ENCODE peak calls at places on chromosome 1, in ten cellular contexts. U is prostate gland, M is H54, H is GM12891, C is stomach, P is ovary, I is adrenal gland, E is A549, R is heart left ventricle, Z is endothelial cell of umbilical vein. Q is an unnamed sample.

GRCh38 chr1:24929876-24930702 is at the start of gene RUNX3:
- DNase-seq in E (peak), R (peak), M (no peak), C (peak), Z (no peak), U (peak), I (peak), P (no peak), H (peak), Q (peak)

GRCh38 chr1:100053727-100054126 is 79.0 kb downstream of the SASS6 start:
- DNase-seq in E (no peak), C (no peak), I (no peak), U (no peak), R (no peak), Z (no peak), P (no peak), H (no peak), M (no peak), Q (no peak)

GRCh38 chr1:42680921-42681683 is 1.1 kb upstream of the YBX1 start:
- DNase-seq in E (no peak), M (no peak), H (peak), C (no peak), Z (peak), R (no peak), I (peak), U (no peak), P (no peak), Q (peak)

GRCh38 chr1:230043102-230043501 is 23.9 kb upstream of the GALNT2 start:
- DNase-seq in U (no peak), H (no peak), M (no peak), C (no peak), I (no peak), E (no peak), Z (no peak), R (no peak), P (no peak), Q (no peak)

GRCh38 chr1:220378571-220379302 is 106.5 kb upstream of the RAB3GAP2 start:
- DNase-seq in C (no peak), Z (no peak), U (no peak), E (no peak), M (no peak), I (no peak), R (no peak), H (no peak), P (no peak), Q (no peak)

GRCh38 chr1:85888961-85889360 is 180.7 kb upstream of the ZNHIT6 start:
- DNase-seq in E (no peak), Z (no peak), H (no peak), M (no peak), C (no peak), I (no peak), U (no peak), R (no peak), P (no peak), Q (no peak)

GRCh38 chr1:186617860-186618780 is 62.1 kb downstream of the PTGS2 start:
- DNase-seq in U (no peak), P (no peak), Z (no peak), C (peak), I (peak), R (peak), M (peak), H (peak), E (peak), Q (peak)

GRCh38 chr1:8214501-8215173 is 103.3 kb upstream of the SLC45A1 start:
- DNase-seq in R (no peak), P (no peak), I (no peak), U (no peak), E (no peak), H (no peak), C (no peak), M (no peak), Z (no peak), Q (no peak)

GRCh38 chr1:178724386-178724733 is 684 bp upstream of the RALGPS2 start:
- DNase-seq in Z (peak), E (no peak), H (no peak), R (no peak), M (no peak), P (no peak), U (no peak), I (no peak), C (no peak), Q (peak)

GRCh38 chr1:68322837-68323687 is 90.7 kb upstream of the WLS start:
- DNase-seq in U (no peak), R (no peak), Z (no peak), I (peak), C (no peak), E (no peak), P (peak), M (peak), H (no peak), Q (no peak)

GRCh38 chr1:94644371-94644770 is 102.8 kb upstream of the F3 start:
- DNase-seq in P (no peak), U (no peak), M (no peak), C (no peak), R (no peak), H (no peak), Z (no peak), I (no peak), E (no peak), Q (no peak)
- TF ChIP-seq POLR2A in P (no peak), U (no peak), M (no peak), C (no peak), R (no peak), H (no peak), Z (no peak), I (no peak), E (no peak), Q (no peak)

GRCh38 chr1:9539165-9539828 is at the start of gene SLC25A33:
- DNase-seq in H (peak), E (peak), M (peak), C (peak), P (peak), I (peak), R (peak), Z (peak), U (peak), Q (peak)
- TF ChIP-seq POLR2A in H (peak), E (peak), M (peak), C (no peak), P (peak), I (peak), R (peak), Z (peak), U (peak), Q (peak)

DNA sequence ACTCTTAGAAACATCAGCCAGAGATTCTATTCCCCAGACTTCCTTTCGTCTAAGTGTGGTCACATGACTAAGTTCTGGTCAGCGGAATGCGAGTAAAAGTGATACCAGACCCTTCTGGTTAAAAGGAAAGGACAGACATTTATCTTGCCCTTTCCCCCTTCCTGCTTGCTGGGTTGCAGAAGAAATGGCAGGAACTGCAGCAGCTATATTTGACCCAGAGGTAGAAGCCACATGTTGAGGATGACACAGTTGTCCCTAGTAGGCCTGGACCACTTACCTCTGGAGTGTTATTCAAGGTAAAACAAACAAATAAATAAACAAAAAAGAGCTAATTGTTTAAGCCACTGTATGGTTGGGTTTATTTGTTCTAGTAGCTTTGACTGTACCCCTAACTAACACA is 73.3 kb downstream of the TAS1R2 start:
- DNase-seq in U (no peak), R (no peak), C (no peak), M (no peak), E (no peak), H (no peak), P (no peak), I (no peak), Z (no peak), Q (no peak)
- TF ChIP-seq POLR2A in U (no peak), R (no peak), C (no peak), M (no peak), E (no peak), H (no peak), P (no peak), I (no peak), Z (no peak), Q (no peak)

GRCh38 chr1:236524892-236525179 is 1.1 kb downstream of the LGALS8 start:
- DNase-seq in R (no peak), C (no peak), E (no peak), U (no peak), P (no peak), M (no peak), H (no peak), Z (no peak), I (no peak), Q (no peak)

GRCh38 chr1:236523704-236524141 is at the start of gene LGALS8:
- DNase-seq in M (peak), C (peak), I (peak), P (peak), R (peak), U (peak), E (peak), H (peak), Z (peak), Q (peak)

GRCh38 chr1:236522937-236523703 is 662 bp upstream of the LGALS8 start:
- DNase-seq in H (no peak), C (peak), E (peak), U (peak), R (peak), P (peak), M (no peak), I (no peak), Z (peak), Q (no peak)

GRCh38 chr1:236526079-236526478 is 2.3 kb downstream of the LGALS8 start:
- DNase-seq in Z (no peak), U (no peak), M (no peak), H (no peak), C (no peak), R (no peak), I (no peak), P (no peak), E (no peak), Q (no peak)

DNA sequence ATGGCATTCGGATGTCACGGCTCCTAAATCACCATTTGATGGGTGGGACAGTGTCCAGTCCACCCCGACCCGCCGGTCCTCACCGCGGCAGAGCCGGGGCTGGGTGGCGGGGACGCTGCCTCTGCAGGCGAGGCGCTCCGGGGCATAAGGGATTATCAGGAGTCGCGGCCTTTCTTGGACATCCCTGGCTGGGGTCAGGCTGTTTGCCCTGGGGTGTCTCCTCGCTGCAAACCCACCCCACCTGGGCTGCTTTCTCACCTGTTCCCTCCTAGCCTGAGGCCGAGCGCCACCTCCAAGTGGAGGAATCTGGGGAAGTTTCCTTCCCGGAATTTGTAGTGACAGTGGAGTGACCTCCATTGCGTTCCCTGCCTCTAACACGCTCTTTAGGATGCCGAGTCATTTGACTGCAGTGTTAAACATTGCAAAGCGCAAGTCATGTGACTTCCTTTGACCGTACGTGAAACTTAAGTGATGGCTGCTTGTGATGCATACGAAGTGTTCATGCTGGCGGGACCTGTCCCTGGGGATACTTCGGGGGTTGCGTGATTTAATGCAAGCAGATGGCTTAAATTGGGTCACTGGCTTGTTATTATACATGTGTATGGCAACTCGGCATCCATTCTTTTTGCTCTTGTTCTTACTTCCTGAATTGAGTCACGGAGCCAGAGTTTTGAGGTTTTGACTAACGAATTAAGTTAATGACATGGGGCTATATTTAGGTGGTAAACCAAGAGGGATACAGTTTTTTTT is 535 bp downstream of the LGALS8 start:
- DNase-seq in R (peak), I (peak), E (peak), U (peak), P (no peak), C (peak), H (peak), Z (peak), M (peak), Q (peak)
- TF ChIP-seq POLR2A in R (no peak), I (no peak), E (no peak), U (peak), P (no peak), C (no peak), H (peak), Z (peak), M (peak), Q (no peak)

GRCh38 chr1:147245586-147246021 is 3.1 kb downstream of the CHD1L start:
- DNase-seq in C (no peak), H (no peak), I (no peak), E (no peak), Z (no peak), M (no peak), U (no peak), R (no peak), P (no peak), Q (peak)

GRCh38 chr1:147241955-147242448 is 482 bp upstream of the CHD1L start:
- DNase-seq in I (no peak), C (no peak), R (no peak), Z (no peak), M (no peak), P (no peak), U (no peak), H (no peak), E (no peak), Q (no peak)

GRCh38 chr1:147243228-147243685 is 773 bp downstream of the CHD1L start:
- DNase-seq in E (no peak), H (no peak), I (peak), Z (peak), R (peak), P (no peak), C (no peak), U (no peak), M (no peak), Q (peak)

GRCh38 chr1:147245129-147245528 is 2.6 kb downstream of the CHD1L start:
- DNase-seq in E (no peak), M (no peak), C (no peak), U (no peak), P (no peak), Z (no peak), R (no peak), H (no peak), I (no peak), Q (peak)

DNA sequence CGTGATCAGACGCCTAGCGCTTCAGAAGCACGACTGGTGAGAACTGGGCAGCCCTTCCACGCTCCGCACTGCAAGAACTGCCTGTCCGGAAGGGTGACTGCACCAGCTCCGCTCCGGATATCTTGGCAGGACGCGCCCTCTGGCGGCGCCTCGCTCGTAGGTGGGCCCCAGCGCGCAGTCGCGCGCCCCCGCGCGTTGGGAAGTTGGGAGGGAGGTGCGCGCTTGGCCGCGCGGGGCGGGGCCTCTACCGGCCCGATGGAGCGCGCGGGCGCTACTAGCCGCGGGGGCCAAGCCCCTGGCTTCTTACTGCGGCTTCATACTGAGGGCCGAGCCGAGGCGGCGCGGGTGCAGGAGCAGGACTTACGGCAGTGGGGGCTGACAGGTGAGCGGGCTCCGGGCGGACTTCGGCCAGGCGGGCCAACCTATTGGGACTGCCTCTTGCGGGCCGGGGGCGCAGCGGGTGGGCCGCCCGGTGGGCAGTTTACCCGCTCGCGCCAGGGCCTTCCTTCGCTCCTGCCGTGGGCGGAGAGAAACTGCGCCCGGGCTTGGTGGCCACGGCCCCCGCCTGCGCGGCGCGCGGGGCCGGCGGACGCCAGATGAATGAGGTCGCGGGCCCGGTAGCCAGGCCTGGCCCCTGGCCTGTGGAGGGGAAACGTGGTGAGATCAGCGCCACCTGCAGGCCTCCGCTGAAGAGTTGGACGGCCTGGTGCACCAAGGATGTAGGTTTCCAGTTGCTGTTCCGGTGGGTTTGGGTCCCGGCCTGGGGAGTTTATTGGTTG is at the start of gene CHD1L:
- DNase-seq in H (peak), U (peak), P (peak), C (peak), M (peak), I (peak), Z (peak), E (peak), R (peak), Q (peak)
- TF ChIP-seq POLR2A in H (peak), U (peak), P (peak), C (no peak), M (peak), I (no peak), Z (peak), E (peak), R (peak), Q (peak)